ENCODE peak calls at places on chromosomes 5 and 9, in nine cellular contexts. B is dermis blood vessel endothelial cell; S is stimulated activated CD4-positive, alpha-beta T cell treated with anti-CD3 and anti-CD28 coated beads, Interleukin-1b, Interleukin-23, amount 100 ng/mL, for 24 hours; J is NCI-H345; Q is GM10248; V is iPS DF 6.9; T is effector CD4-positive, alpha-beta T cell; X is activated CD4-positive, alpha-beta T cell treated with anti-CD3 and anti-CD28 coated beads, Interleukin-2, amount 50 U/mL, for 48 hours; D is NCI-H2081. P is an unnamed sample.

GRCh38 chr5:175638305-175638704 is 19.6 kb upstream of the HRH2 start:
- DNase-seq in B (no peak), S (no peak), J (no peak), Q (no peak), V (no peak), T (no peak), X (no peak), D (no peak), P (no peak)

GRCh38 chr5:53730938-53731337 is 170.5 kb downstream of the NDUFS4 start:
- DNase-seq in B (peak; percentile 97), S (no peak), J (no peak), Q (no peak), V (no peak), T (no peak), X (no peak), D (no peak), P (no peak)

GRCh38 chr9:135517407-135517822 is 3.8 kb upstream of the LCN1 start:
- DNase-seq in B (no peak), S (no peak), J (no peak), Q (no peak), V (no peak), T (no peak), X (no peak), D (no peak), P (no peak)

GRCh38 chr9:137374131-137374845 is 48.7 kb downstream of the EXD3 start:
- DNase-seq in B (no peak), S (no peak), J (no peak), Q (no peak), V (no peak), T (no peak), X (no peak), D (no peak), P (peak; percentile 42)

GRCh38 chr5:172179032-172179989 is 8.7 kb downstream of the STK10 start:
- DNase-seq in B (peak; percentile 77), S (no peak), J (no peak), Q (peak; percentile 61), V (no peak), T (peak; percentile 55), X (peak; percentile 67), D (no peak), P (no peak)

GRCh38 chr5:170389250-170389902 is at the start of gene KCNMB1:
- DNase-seq in B (no peak), S (no peak), J (no peak), Q (no peak), V (no peak), T (no peak), X (no peak), D (no peak), P (no peak)

GRCh38 chr5:64973226-64973625 is 204.5 kb downstream of the CWC27 start:
- DNase-seq in B (no peak), S (no peak), J (no peak), Q (no peak), V (no peak), T (no peak), X (no peak), D (no peak), P (no peak)

GRCh38 chr5:4700082-4700481 is 440.0 kb upstream of the ADAMTS16 start:
- DNase-seq in B (no peak), S (no peak), J (peak; percentile 77), Q (no peak), V (peak; percentile 45), T (no peak), X (peak; percentile 18), D (peak; percentile 39), P (peak; percentile 60)

GRCh38 chr9:130042406-130042930 is 521 bp downstream of the FNBP1 start:
- DNase-seq in B (peak; percentile 39), S (no peak), J (peak; percentile 26), Q (no peak), V (no peak), T (no peak), X (peak; percentile 38), D (no peak), P (peak; percentile 68)

GRCh38 chr9:112884721-112885120 is 6.0 kb downstream of the SLC46A2 start:
- DNase-seq in B (no peak), S (no peak), J (no peak), Q (no peak), V (no peak), T (no peak), X (no peak), D (no peak), P (no peak)

GRCh38 chr5:150644496-150644895 is 4.0 kb downstream of the SYNPO start:
- DNase-seq in B (peak; percentile 40), S (no peak), J (no peak), Q (no peak), V (no peak), T (no peak), X (no peak), D (no peak), P (peak; percentile 41)